ENCODE peak calls at places on chromosome 5, in six cellular contexts. One of them, this sample, is unnamed. For H3K27me3 and H3K4me1, the result is how much of the 10 kb centered on the place peaks cover.

GRCh38 chr5:116788851-116789403 is 214.3 kb upstream of the SEMA6A start:
- DNase-seq in CD8-positive, alpha-beta memory T cell: no peak
- DNase-seq in colonic mucosa: no peak
- DNase-seq in foreskin keratinocyte: no peak
- DNase-seq in cardiac muscle cell: no peak
- DNase-seq in thoracic aorta: no peak
- DNase-seq in this sample: no peak

GRCh38 chr5:36600847-36601527 is 5.4 kb upstream of the SLC1A3 start:
- DNase-seq in colonic mucosa: no peak
- DNase-seq in cardiac muscle cell: no peak
- DNase-seq in thoracic aorta: no peak
- DNase-seq in CD8-positive, alpha-beta memory T cell: no peak
- DNase-seq in foreskin keratinocyte: no peak
- DNase-seq in this sample: no peak

GRCh38 chr5:96214442-96215197 is 218.4 kb downstream of the PCSK1 start:
- DNase-seq in cardiac muscle cell: no peak
- DNase-seq in foreskin keratinocyte: no peak
- DNase-seq in thoracic aorta: no peak
- DNase-seq in colonic mucosa: no peak
- DNase-seq in CD8-positive, alpha-beta memory T cell: no peak
- DNase-seq in this sample: no peak

GRCh38 chr5:122656107-122656506 is 118.8 kb upstream of the SNX2 start:
- DNase-seq in colonic mucosa: no peak
- DNase-seq in CD8-positive, alpha-beta memory T cell: no peak
- DNase-seq in foreskin keratinocyte: no peak
- DNase-seq in thoracic aorta: no peak
- DNase-seq in cardiac muscle cell: no peak
- DNase-seq in this sample: no peak

GRCh38 chr5:7047862-7048261 is 334.6 kb downstream of the TENT4A start:
- DNase-seq in cardiac muscle cell: no peak
- DNase-seq in CD8-positive, alpha-beta memory T cell: no peak
- DNase-seq in foreskin keratinocyte: no peak
- DNase-seq in colonic mucosa: peak
- DNase-seq in thoracic aorta: no peak
- DNase-seq in this sample: no peak

GRCh38 chr5:66529182-66529581 is 67.0 kb upstream of the MAST4 start:
- DNase-seq in thoracic aorta: no peak
- DNase-seq in cardiac muscle cell: peak
- DNase-seq in colonic mucosa: no peak
- DNase-seq in foreskin keratinocyte: no peak
- DNase-seq in CD8-positive, alpha-beta memory T cell: no peak
- DNase-seq in this sample: no peak

GRCh38 chr5:127001621-127002296 is 28.6 kb downstream of the MARCHF3 start:
- DNase-seq in colonic mucosa: no peak
- DNase-seq in foreskin keratinocyte: peak
- DNase-seq in CD8-positive, alpha-beta memory T cell: no peak
- DNase-seq in thoracic aorta: no peak
- DNase-seq in cardiac muscle cell: no peak
- DNase-seq in this sample: no peak

GRCh38 chr5:62340392-62340791 is 34.4 kb downstream of the KIF2A start:
- DNase-seq in foreskin keratinocyte: no peak
- DNase-seq in cardiac muscle cell: no peak
- DNase-seq in thoracic aorta: no peak
- DNase-seq in CD8-positive, alpha-beta memory T cell: peak
- DNase-seq in colonic mucosa: no peak
- DNase-seq in this sample: no peak

GRCh38 chr5:179284751-179285191 is 60.5 kb downstream of the ADAMTS2 start:
- DNase-seq in CD8-positive, alpha-beta memory T cell: no peak
- DNase-seq in cardiac muscle cell: no peak
- DNase-seq in foreskin keratinocyte: no peak
- DNase-seq in thoracic aorta: no peak
- DNase-seq in colonic mucosa: no peak
- DNase-seq in this sample: peak

GRCh38 chr5:102922111-102922510 is 167.0 kb downstream of the PAM start:
- DNase-seq in CD8-positive, alpha-beta memory T cell: no peak
- DNase-seq in colonic mucosa: no peak
- DNase-seq in cardiac muscle cell: no peak
- DNase-seq in thoracic aorta: no peak
- DNase-seq in foreskin keratinocyte: no peak
- DNase-seq in this sample: no peak

GRCh38 chr5:135608361-135608760 is 29.6 kb upstream of the CXCL14 start:
- DNase-seq in colonic mucosa: peak
- DNase-seq in foreskin keratinocyte: peak
- DNase-seq in cardiac muscle cell: no peak
- DNase-seq in thoracic aorta: no peak
- DNase-seq in CD8-positive, alpha-beta memory T cell: no peak
- DNase-seq in this sample: no peak

GRCh38 chr5:90866333-90866732 is 307.7 kb downstream of the ADGRV1 start:
- DNase-seq in cardiac muscle cell: peak
- DNase-seq in colonic mucosa: no peak
- DNase-seq in thoracic aorta: no peak
- DNase-seq in foreskin keratinocyte: peak
- DNase-seq in CD8-positive, alpha-beta memory T cell: peak
- DNase-seq in this sample: no peak

GRCh38 chr5:38660194-38660668 is 103.8 kb upstream of the LIFR start:
- DNase-seq in thoracic aorta: no peak
- DNase-seq in colonic mucosa: no peak
- DNase-seq in foreskin keratinocyte: no peak
- DNase-seq in cardiac muscle cell: peak
- DNase-seq in CD8-positive, alpha-beta memory T cell: no peak
- DNase-seq in this sample: peak

GRCh38 chr5:57221049-57221568 is 47.2 kb downstream of the GPBP1 start:
- DNase-seq in foreskin keratinocyte: peak
- DNase-seq in CD8-positive, alpha-beta memory T cell: peak
- DNase-seq in thoracic aorta: no peak
- DNase-seq in cardiac muscle cell: peak
- DNase-seq in colonic mucosa: no peak
- DNase-seq in this sample: no peak

GRCh38 chr5:138949988-138950387 is 74.9 kb upstream of the LRRTM2 start:
- DNase-seq in thoracic aorta: no peak
- DNase-seq in colonic mucosa: no peak
- DNase-seq in CD8-positive, alpha-beta memory T cell: no peak
- DNase-seq in cardiac muscle cell: no peak
- DNase-seq in foreskin keratinocyte: no peak
- DNase-seq in this sample: no peak

GRCh38 chr5:125175348-125176004 is 429.0 kb upstream of the ZNF608 start:
- DNase-seq in cardiac muscle cell: no peak
- DNase-seq in CD8-positive, alpha-beta memory T cell: no peak
- DNase-seq in colonic mucosa: no peak
- DNase-seq in thoracic aorta: no peak
- DNase-seq in foreskin keratinocyte: no peak
- DNase-seq in this sample: no peak

GRCh38 chr5:151477106-151477505 is 29.7 kb downstream of the SLC36A1 start:
- DNase-seq in CD8-positive, alpha-beta memory T cell: no peak
- DNase-seq in foreskin keratinocyte: no peak
- DNase-seq in colonic mucosa: no peak
- DNase-seq in thoracic aorta: no peak
- DNase-seq in cardiac muscle cell: no peak
- DNase-seq in this sample: no peak

GRCh38 chr5:78482948-78483347 is 122.5 kb downstream of the SCAMP1 start:
- DNase-seq in thoracic aorta: no peak
- DNase-seq in colonic mucosa: no peak
- DNase-seq in CD8-positive, alpha-beta memory T cell: no peak
- DNase-seq in foreskin keratinocyte: no peak
- DNase-seq in cardiac muscle cell: no peak
- DNase-seq in this sample: no peak

GRCh38 chr5:61842840-61843239 is 463.2 kb upstream of the KIF2A start:
- DNase-seq in CD8-positive, alpha-beta memory T cell: no peak
- DNase-seq in cardiac muscle cell: no peak
- DNase-seq in colonic mucosa: no peak
- DNase-seq in thoracic aorta: no peak
- DNase-seq in foreskin keratinocyte: no peak
- DNase-seq in this sample: no peak

GRCh38 chr5:75050415-75050814 is 1.9 kb downstream of the GCNT4 start:
- DNase-seq in foreskin keratinocyte: no peak
- DNase-seq in colonic mucosa: peak
- DNase-seq in CD8-positive, alpha-beta memory T cell: peak
- DNase-seq in thoracic aorta: no peak
- DNase-seq in cardiac muscle cell: peak
- DNase-seq in this sample: no peak

GRCh38 chr5:63820557-63820956 is 141.7 kb downstream of the HTR1A start:
- DNase-seq in cardiac muscle cell: peak
- DNase-seq in colonic mucosa: no peak
- DNase-seq in foreskin keratinocyte: no peak
- DNase-seq in thoracic aorta: no peak
- DNase-seq in CD8-positive, alpha-beta memory T cell: no peak
- DNase-seq in this sample: no peak

GRCh38 chr5:79974896-79975295 is 16.2 kb downstream of the MTX3 start:
- DNase-seq in CD8-positive, alpha-beta memory T cell: no peak
- DNase-seq in cardiac muscle cell: no peak
- DNase-seq in thoracic aorta: no peak
- DNase-seq in foreskin keratinocyte: peak
- DNase-seq in colonic mucosa: no peak
- DNase-seq in this sample: no peak

GRCh38 chr5:65290677-65291076 is 191.0 kb downstream of the ADAMTS6 start:
- DNase-seq in CD8-positive, alpha-beta memory T cell: no peak
- DNase-seq in foreskin keratinocyte: no peak
- DNase-seq in colonic mucosa: no peak
- DNase-seq in thoracic aorta: no peak
- DNase-seq in cardiac muscle cell: no peak
- DNase-seq in this sample: no peak

GRCh38 chr5:54561646-54562045 is 44.1 kb downstream of the SNX18 start:
- DNase-seq in colonic mucosa: no peak
- DNase-seq in CD8-positive, alpha-beta memory T cell: no peak
- DNase-seq in foreskin keratinocyte: no peak
- DNase-seq in cardiac muscle cell: no peak
- DNase-seq in thoracic aorta: no peak
- DNase-seq in this sample: no peak

DNA sequence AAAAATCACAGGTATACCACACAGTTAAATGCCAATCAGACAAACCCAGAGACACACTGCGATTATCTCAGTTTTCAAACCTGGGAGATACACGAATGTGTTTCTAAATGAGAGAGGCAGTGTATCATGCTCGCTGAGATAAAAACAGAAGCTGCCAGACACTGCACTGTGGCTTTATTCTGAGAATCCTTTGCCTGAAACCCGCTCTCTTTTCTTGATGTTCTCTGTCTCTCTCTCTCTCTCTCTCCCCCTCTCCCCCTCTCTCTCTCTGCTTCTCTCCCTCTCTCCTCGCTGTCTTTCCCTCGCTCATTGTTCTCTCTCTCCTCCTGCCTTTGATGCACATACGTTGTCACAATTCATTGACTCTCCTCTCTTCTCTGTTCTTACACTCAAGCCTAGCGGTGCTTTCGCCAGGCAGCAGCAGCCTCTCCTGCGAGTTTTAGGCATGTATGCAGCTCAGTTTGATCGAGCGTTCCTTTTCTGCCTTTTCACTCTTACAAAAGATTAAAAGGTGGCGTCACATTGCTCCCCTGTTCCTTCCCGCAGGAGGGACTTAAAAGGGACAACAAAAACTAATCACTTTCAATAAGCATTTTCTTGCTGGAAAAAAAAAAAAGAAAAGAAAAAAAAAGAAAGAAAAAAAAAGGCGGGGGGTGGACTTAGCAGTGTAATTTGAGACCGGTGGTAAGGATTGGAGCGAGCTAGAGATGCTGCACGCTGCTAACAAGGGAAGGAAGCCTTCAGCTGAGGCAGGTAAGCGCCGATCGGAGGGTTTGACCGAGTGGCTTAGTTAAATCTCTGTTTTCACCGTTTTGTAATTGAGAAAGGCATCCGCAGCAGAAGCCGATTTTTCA is 717.9 kb upstream of the WWC1 start:
- DNase-seq in cardiac muscle cell: peak
- DNase-seq in thoracic aorta: no peak
- DNase-seq in colonic mucosa: no peak
- DNase-seq in CD8-positive, alpha-beta memory T cell: no peak
- DNase-seq in foreskin keratinocyte: peak
- DNase-seq in this sample: no peak
- H3K27me3 ChIP-seq in cardiac muscle cell: under half
- H3K27me3 ChIP-seq in thoracic aorta: under half
- H3K27me3 ChIP-seq in colonic mucosa: under half
- H3K27me3 ChIP-seq in CD8-positive, alpha-beta memory T cell: under half
- H3K27me3 ChIP-seq in foreskin keratinocyte: half or more
- H3K27me3 ChIP-seq in this sample: under half

GRCh38 chr5:81850932-81851331 is 100.0 kb upstream of the SSBP2 start:
- DNase-seq in colonic mucosa: no peak
- DNase-seq in thoracic aorta: no peak
- DNase-seq in foreskin keratinocyte: no peak
- DNase-seq in cardiac muscle cell: peak
- DNase-seq in CD8-positive, alpha-beta memory T cell: no peak
- DNase-seq in this sample: peak
- H3K4me1 ChIP-seq in colonic mucosa: under half
- H3K4me1 ChIP-seq in thoracic aorta: half or more
- H3K4me1 ChIP-seq in foreskin keratinocyte: under half
- H3K4me1 ChIP-seq in cardiac muscle cell: half or more
- H3K4me1 ChIP-seq in CD8-positive, alpha-beta memory T cell: under half
- H3K4me1 ChIP-seq in this sample: half or more

GRCh38 chr5:172699423-172699822 is 58.4 kb downstream of the NEURL1B start:
- DNase-seq in colonic mucosa: no peak
- DNase-seq in CD8-positive, alpha-beta memory T cell: no peak
- DNase-seq in cardiac muscle cell: no peak
- DNase-seq in thoracic aorta: no peak
- DNase-seq in foreskin keratinocyte: no peak
- DNase-seq in this sample: peak

GRCh38 chr5:172701336-172702061 is 60.4 kb downstream of the NEURL1B start:
- DNase-seq in colonic mucosa: no peak
- DNase-seq in cardiac muscle cell: no peak
- DNase-seq in CD8-positive, alpha-beta memory T cell: no peak
- DNase-seq in thoracic aorta: no peak
- DNase-seq in foreskin keratinocyte: no peak
- DNase-seq in this sample: no peak

GRCh38 chr5:172699999-172700685 is 59.1 kb downstream of the NEURL1B start:
- DNase-seq in thoracic aorta: no peak
- DNase-seq in CD8-positive, alpha-beta memory T cell: no peak
- DNase-seq in foreskin keratinocyte: no peak
- DNase-seq in cardiac muscle cell: peak
- DNase-seq in colonic mucosa: no peak
- DNase-seq in this sample: no peak

GRCh38 chr5:172703952-172704351 is 62.9 kb downstream of the NEURL1B start:
- DNase-seq in thoracic aorta: no peak
- DNase-seq in CD8-positive, alpha-beta memory T cell: no peak
- DNase-seq in cardiac muscle cell: no peak
- DNase-seq in foreskin keratinocyte: no peak
- DNase-seq in colonic mucosa: no peak
- DNase-seq in this sample: no peak

GRCh38 chr5:172700686-172701324 is 59.7 kb downstream of the NEURL1B start:
- DNase-seq in colonic mucosa: no peak
- DNase-seq in CD8-positive, alpha-beta memory T cell: no peak
- DNase-seq in foreskin keratinocyte: no peak
- DNase-seq in thoracic aorta: no peak
- DNase-seq in cardiac muscle cell: peak
- DNase-seq in this sample: no peak
- H3K27me3 ChIP-seq in colonic mucosa: under half
- H3K27me3 ChIP-seq in CD8-positive, alpha-beta memory T cell: under half
- H3K27me3 ChIP-seq in foreskin keratinocyte: under half
- H3K27me3 ChIP-seq in thoracic aorta: under half
- H3K27me3 ChIP-seq in cardiac muscle cell: under half
- H3K27me3 ChIP-seq in this sample: under half

DNA sequence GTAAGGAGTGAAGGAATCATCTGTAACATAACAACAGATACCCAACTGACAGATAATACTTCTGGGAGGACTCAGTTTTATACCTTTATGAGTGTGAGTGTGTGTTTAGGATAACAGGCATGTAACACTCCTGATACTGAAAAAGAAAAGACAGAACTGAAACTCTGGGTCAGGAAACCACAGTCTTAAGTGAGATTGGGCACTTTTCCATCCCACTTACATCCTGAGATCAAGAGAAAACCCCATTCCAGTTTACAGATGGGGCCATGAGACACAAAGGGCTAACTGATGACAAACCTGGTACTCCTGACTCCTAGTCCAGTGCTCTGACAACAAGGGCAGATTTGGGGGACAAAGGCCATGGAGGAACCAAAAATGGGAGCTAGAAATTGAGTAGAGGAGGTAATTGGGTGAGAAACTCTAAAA is 18.0 kb downstream of the IL5 start:
- DNase-seq in CD8-positive, alpha-beta memory T cell: no peak
- DNase-seq in foreskin keratinocyte: no peak
- DNase-seq in cardiac muscle cell: no peak
- DNase-seq in colonic mucosa: no peak
- DNase-seq in thoracic aorta: no peak
- DNase-seq in this sample: no peak
- H3K4me1 ChIP-seq in CD8-positive, alpha-beta memory T cell: under half
- H3K4me1 ChIP-seq in foreskin keratinocyte: under half
- H3K4me1 ChIP-seq in cardiac muscle cell: under half
- H3K4me1 ChIP-seq in colonic mucosa: under half
- H3K4me1 ChIP-seq in thoracic aorta: under half
- H3K4me1 ChIP-seq in this sample: under half